ENCODE peak calls at places on chromosomes 1 and 21, in six cellular contexts. One of them, this sample, is unnamed.

GRCh38 chr1:167447521-167448136 is 70.7 kb downstream of the CD247 start:
- DNase-seq in CD8-positive, alpha-beta memory T cell: peak; percentile 71
- DNase-seq in psoas muscle: no peak
- DNase-seq in brain microvascular endothelial cell: no peak
- DNase-seq in RWPE1: no peak
- DNase-seq in left lung: peak; percentile 67
- DNase-seq in this sample: peak; percentile 40

GRCh38 chr1:201503397-201504176 is 3.3 kb downstream of the CSRP1 start:
- DNase-seq in CD8-positive, alpha-beta memory T cell: no peak
- DNase-seq in psoas muscle: no peak
- DNase-seq in brain microvascular endothelial cell: peak; percentile 99
- DNase-seq in RWPE1: peak; percentile 93
- DNase-seq in left lung: peak; percentile 52
- DNase-seq in this sample: peak; percentile 67

GRCh38 chr1:18913065-18913502 is 10.7 kb upstream of the ALDH4A1 start:
- DNase-seq in CD8-positive, alpha-beta memory T cell: peak; percentile 57
- DNase-seq in psoas muscle: peak; percentile 92
- DNase-seq in brain microvascular endothelial cell: peak; percentile 85
- DNase-seq in RWPE1: peak; percentile 82
- DNase-seq in left lung: peak; percentile 77
- DNase-seq in this sample: no peak

GRCh38 chr21:30408782-30409494 is 13.1 kb downstream of the KRTAP13-1 start:
- DNase-seq in CD8-positive, alpha-beta memory T cell: no peak
- DNase-seq in psoas muscle: no peak
- DNase-seq in brain microvascular endothelial cell: peak; percentile 47
- DNase-seq in RWPE1: peak; percentile 23
- DNase-seq in left lung: peak; percentile 58
- DNase-seq in this sample: peak; percentile 82

GRCh38 chr1:167121375-167122120 is 27.7 kb downstream of the STYXL2 start:
- DNase-seq in CD8-positive, alpha-beta memory T cell: peak; percentile 11
- DNase-seq in psoas muscle: peak; percentile 67
- DNase-seq in brain microvascular endothelial cell: no peak
- DNase-seq in RWPE1: peak; percentile 25
- DNase-seq in left lung: peak; percentile 54
- DNase-seq in this sample: no peak

GRCh38 chr1:205294175-205294913 is 27.2 kb downstream of the NUAK2 start:
- DNase-seq in CD8-positive, alpha-beta memory T cell: no peak
- DNase-seq in psoas muscle: no peak
- DNase-seq in brain microvascular endothelial cell: peak; percentile 80
- DNase-seq in RWPE1: peak; percentile 85
- DNase-seq in left lung: peak; percentile 49
- DNase-seq in this sample: no peak

GRCh38 chr1:236868625-236869467 is 73.8 kb downstream of the MTR start:
- DNase-seq in CD8-positive, alpha-beta memory T cell: peak; percentile 29
- DNase-seq in psoas muscle: no peak
- DNase-seq in brain microvascular endothelial cell: peak; percentile 52
- DNase-seq in RWPE1: peak; percentile 44
- DNase-seq in left lung: peak; percentile 48
- DNase-seq in this sample: peak; percentile 16

GRCh38 chr1:239616686-239617085 is 230.3 kb downstream of the CHRM3 start:
- DNase-seq in CD8-positive, alpha-beta memory T cell: no peak
- DNase-seq in psoas muscle: no peak
- DNase-seq in brain microvascular endothelial cell: no peak
- DNase-seq in RWPE1: peak; percentile 33
- DNase-seq in left lung: no peak
- DNase-seq in this sample: no peak

GRCh38 chr1:157968951-157969350 is 24.5 kb upstream of the KIRREL1 start:
- DNase-seq in CD8-positive, alpha-beta memory T cell: no peak
- DNase-seq in psoas muscle: no peak
- DNase-seq in brain microvascular endothelial cell: peak; percentile 87
- DNase-seq in RWPE1: peak; percentile 82
- DNase-seq in left lung: no peak
- DNase-seq in this sample: peak; percentile 82

GRCh38 chr1:150764617-150765090 is 924 bp downstream of the CTSS start:
- DNase-seq in CD8-positive, alpha-beta memory T cell: no peak
- DNase-seq in psoas muscle: no peak
- DNase-seq in brain microvascular endothelial cell: peak; percentile 23
- DNase-seq in RWPE1: no peak
- DNase-seq in left lung: no peak
- DNase-seq in this sample: no peak

GRCh38 chr1:173775578-173776196 is 48.8 kb upstream of the DARS2 start:
- DNase-seq in CD8-positive, alpha-beta memory T cell: no peak
- DNase-seq in psoas muscle: no peak
- DNase-seq in brain microvascular endothelial cell: no peak
- DNase-seq in RWPE1: no peak
- DNase-seq in left lung: no peak
- DNase-seq in this sample: no peak

GRCh38 chr1:83689900-83690868 is 308.7 kb downstream of the TTLL7 start:
- DNase-seq in CD8-positive, alpha-beta memory T cell: no peak
- DNase-seq in psoas muscle: no peak
- DNase-seq in brain microvascular endothelial cell: no peak
- DNase-seq in RWPE1: no peak
- DNase-seq in left lung: no peak
- DNase-seq in this sample: no peak

GRCh38 chr1:23801876-23802275 is 1.3 kb upstream of the GALE start:
- DNase-seq in CD8-positive, alpha-beta memory T cell: no peak
- DNase-seq in psoas muscle: no peak
- DNase-seq in brain microvascular endothelial cell: no peak
- DNase-seq in RWPE1: no peak
- DNase-seq in left lung: no peak
- DNase-seq in this sample: no peak

GRCh38 chr1:23799255-23799569 is 1.3 kb downstream of the GALE start:
- DNase-seq in CD8-positive, alpha-beta memory T cell: no peak
- DNase-seq in psoas muscle: no peak
- DNase-seq in brain microvascular endothelial cell: no peak
- DNase-seq in RWPE1: no peak
- DNase-seq in left lung: no peak
- DNase-seq in this sample: no peak

GRCh38 chr1:23800396-23801337 is at the start of gene GALE:
- DNase-seq in CD8-positive, alpha-beta memory T cell: peak; percentile 92
- DNase-seq in psoas muscle: peak; percentile 99
- DNase-seq in brain microvascular endothelial cell: peak; percentile 91
- DNase-seq in RWPE1: peak; percentile 93
- DNase-seq in left lung: peak; percentile 98
- DNase-seq in this sample: peak; percentile 79

GRCh38 chr1:23799570-23800395 is 771 bp downstream of the GALE start:
- DNase-seq in CD8-positive, alpha-beta memory T cell: no peak
- DNase-seq in psoas muscle: peak; percentile 67
- DNase-seq in brain microvascular endothelial cell: no peak
- DNase-seq in RWPE1: peak; percentile 97
- DNase-seq in left lung: peak; percentile 89
- DNase-seq in this sample: peak; percentile 69

DNA sequence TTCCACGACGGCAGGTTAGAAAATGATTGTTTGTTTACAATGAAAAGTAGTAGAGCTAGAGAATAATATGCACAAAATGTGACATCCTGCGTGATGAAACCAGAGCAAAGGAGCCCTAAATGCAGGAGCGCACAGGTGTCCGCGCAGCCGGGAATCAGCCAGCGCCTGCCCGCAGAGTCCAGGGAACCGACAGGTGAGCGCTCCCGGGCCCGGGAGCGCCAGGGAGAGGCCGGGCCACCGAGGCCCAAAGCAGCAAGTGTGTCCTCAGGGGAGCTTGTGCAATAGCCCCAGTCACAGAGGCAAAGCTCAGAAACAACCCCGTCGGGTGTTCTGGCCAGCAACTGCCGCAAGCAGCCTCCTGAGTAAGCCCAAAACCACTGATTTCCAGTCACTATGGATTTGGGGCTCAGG is 789 bp upstream of the GALE start:
- DNase-seq in CD8-positive, alpha-beta memory T cell: no peak
- DNase-seq in psoas muscle: peak; percentile 60
- DNase-seq in brain microvascular endothelial cell: no peak
- DNase-seq in RWPE1: no peak
- DNase-seq in left lung: no peak
- DNase-seq in this sample: no peak
- H3K27ac ChIP-seq in CD8-positive, alpha-beta memory T cell: peak overlapping the region; percentile 85
- H3K27ac ChIP-seq in psoas muscle: peak overlapping the region; percentile 98
- H3K27ac ChIP-seq in brain microvascular endothelial cell: no peak overlapping the region
- H3K27ac ChIP-seq in RWPE1: peak overlapping the region; percentile 98
- H3K27ac ChIP-seq in left lung: peak overlapping the region; percentile 91
- H3K27ac ChIP-seq in this sample: peak overlapping the region; percentile 99

DNA sequence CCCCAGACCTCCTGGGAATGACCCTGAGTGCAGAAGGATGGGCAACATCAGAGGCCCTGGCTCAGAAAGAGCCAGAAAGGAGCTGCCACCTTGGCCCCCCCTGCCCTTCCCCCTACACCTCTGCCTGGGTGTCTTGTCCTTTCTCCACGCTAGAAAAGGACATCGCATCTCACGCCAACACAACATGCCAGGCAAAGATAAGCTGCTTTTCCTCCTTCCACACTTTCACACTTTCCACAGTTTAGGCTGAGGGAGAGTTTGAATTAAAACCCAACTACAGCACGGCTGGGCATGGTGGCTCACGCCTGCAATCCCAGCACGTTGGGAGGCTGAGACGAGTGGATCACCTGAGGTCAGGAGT is 109.5 kb downstream of the SPSB1 start:
- DNase-seq in CD8-positive, alpha-beta memory T cell: no peak
- DNase-seq in psoas muscle: no peak
- DNase-seq in brain microvascular endothelial cell: no peak
- DNase-seq in RWPE1: no peak
- DNase-seq in left lung: no peak
- DNase-seq in this sample: no peak
- H3K27ac ChIP-seq in CD8-positive, alpha-beta memory T cell: no peak overlapping the region
- H3K27ac ChIP-seq in psoas muscle: no peak overlapping the region
- H3K27ac ChIP-seq in brain microvascular endothelial cell: peak overlapping the region; percentile 55
- H3K27ac ChIP-seq in RWPE1: no peak overlapping the region
- H3K27ac ChIP-seq in left lung: no peak overlapping the region
- H3K27ac ChIP-seq in this sample: no peak overlapping the region

DNA sequence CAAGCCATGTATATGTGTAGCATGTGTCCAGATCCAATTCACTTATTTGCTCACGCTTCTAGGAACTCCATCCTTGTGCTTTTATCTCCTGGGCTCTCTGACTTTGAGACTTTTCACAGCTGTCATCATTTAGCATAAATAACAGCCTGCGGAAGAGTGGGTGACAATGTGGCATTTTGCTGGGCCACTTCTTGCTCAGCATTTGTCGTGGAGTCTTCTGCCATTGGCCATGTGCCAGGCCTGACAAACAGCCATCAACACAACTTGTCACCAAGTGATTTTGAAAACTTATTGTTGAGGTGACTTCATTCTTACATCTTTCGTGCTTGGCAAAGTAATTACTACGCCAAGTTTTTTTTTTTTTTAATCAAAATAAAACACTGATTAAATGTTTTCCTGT is 164.4 kb downstream of the KIF26B start:
- DNase-seq in CD8-positive, alpha-beta memory T cell: no peak
- DNase-seq in psoas muscle: no peak
- DNase-seq in brain microvascular endothelial cell: no peak
- DNase-seq in RWPE1: no peak
- DNase-seq in left lung: no peak
- DNase-seq in this sample: no peak
- H3K27ac ChIP-seq in CD8-positive, alpha-beta memory T cell: no peak overlapping the region
- H3K27ac ChIP-seq in psoas muscle: no peak overlapping the region
- H3K27ac ChIP-seq in brain microvascular endothelial cell: no peak overlapping the region
- H3K27ac ChIP-seq in RWPE1: no peak overlapping the region
- H3K27ac ChIP-seq in left lung: no peak overlapping the region
- H3K27ac ChIP-seq in this sample: no peak overlapping the region

GRCh38 chr1:221717491-221717865 is 24.4 kb downstream of the DUSP10 start:
- DNase-seq in CD8-positive, alpha-beta memory T cell: no peak
- DNase-seq in psoas muscle: no peak
- DNase-seq in brain microvascular endothelial cell: no peak
- DNase-seq in RWPE1: no peak
- DNase-seq in left lung: no peak
- DNase-seq in this sample: no peak

GRCh38 chr1:221716713-221717490 is 25.0 kb downstream of the DUSP10 start:
- DNase-seq in CD8-positive, alpha-beta memory T cell: no peak
- DNase-seq in psoas muscle: no peak
- DNase-seq in brain microvascular endothelial cell: no peak
- DNase-seq in RWPE1: no peak
- DNase-seq in left lung: no peak
- DNase-seq in this sample: no peak

GRCh38 chr1:221712776-221713431 is 29.0 kb downstream of the DUSP10 start:
- DNase-seq in CD8-positive, alpha-beta memory T cell: peak; percentile 83
- DNase-seq in psoas muscle: no peak
- DNase-seq in brain microvascular endothelial cell: no peak
- DNase-seq in RWPE1: no peak
- DNase-seq in left lung: no peak
- DNase-seq in this sample: no peak

GRCh38 chr1:221714227-221715116 is 27.4 kb downstream of the DUSP10 start:
- DNase-seq in CD8-positive, alpha-beta memory T cell: no peak
- DNase-seq in psoas muscle: no peak
- DNase-seq in brain microvascular endothelial cell: no peak
- DNase-seq in RWPE1: no peak
- DNase-seq in left lung: no peak
- DNase-seq in this sample: no peak

DNA sequence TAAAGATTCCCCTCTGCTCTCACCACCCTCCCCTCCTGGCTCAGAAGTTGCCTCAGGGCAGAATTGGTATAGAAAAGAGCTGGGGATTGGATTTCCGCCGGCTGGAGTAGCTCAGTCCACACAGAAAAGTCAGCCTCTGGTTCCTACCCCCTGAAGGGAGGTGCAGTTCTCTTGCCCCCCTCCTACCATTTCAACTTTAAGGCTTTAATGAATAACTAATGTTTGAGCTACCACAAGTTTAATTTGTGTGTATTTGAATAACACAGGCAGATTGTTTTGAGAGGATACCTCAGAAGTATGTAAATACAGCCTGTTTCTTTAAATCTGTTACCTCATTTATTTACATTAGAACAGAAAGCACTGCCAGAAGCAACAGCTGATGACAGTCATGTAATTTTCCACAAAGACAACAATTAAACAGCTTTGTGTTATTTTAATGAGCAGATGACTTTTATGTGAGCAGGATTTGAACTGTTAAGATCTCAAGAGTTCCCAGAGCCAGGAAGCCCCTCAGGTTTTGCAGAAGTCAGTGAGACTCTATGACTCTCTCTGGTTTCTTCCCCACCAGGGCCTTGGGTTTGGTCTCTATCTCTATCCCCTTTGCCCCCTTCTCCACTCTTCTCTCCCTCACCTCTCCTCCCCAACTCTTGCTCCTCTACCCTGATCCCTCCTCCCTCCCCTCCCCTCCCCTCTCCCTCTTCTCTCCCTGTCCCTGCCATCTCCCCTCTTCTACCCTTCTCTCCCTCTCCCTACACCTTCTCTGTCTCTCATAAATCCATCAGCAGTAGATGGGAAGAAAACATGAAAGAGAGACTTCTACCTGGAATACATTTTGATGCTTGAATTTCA is 26.3 kb downstream of the DUSP10 start:
- DNase-seq in CD8-positive, alpha-beta memory T cell: no peak
- DNase-seq in psoas muscle: no peak
- DNase-seq in brain microvascular endothelial cell: no peak
- DNase-seq in RWPE1: no peak
- DNase-seq in left lung: no peak
- DNase-seq in this sample: no peak
- H3K27ac ChIP-seq in CD8-positive, alpha-beta memory T cell: peak overlapping the region; percentile 18
- H3K27ac ChIP-seq in psoas muscle: peak overlapping the region; percentile 54
- H3K27ac ChIP-seq in brain microvascular endothelial cell: peak overlapping the region; percentile 8
- H3K27ac ChIP-seq in RWPE1: no peak overlapping the region
- H3K27ac ChIP-seq in left lung: no peak overlapping the region
- H3K27ac ChIP-seq in this sample: peak overlapping the region; percentile 4

DNA sequence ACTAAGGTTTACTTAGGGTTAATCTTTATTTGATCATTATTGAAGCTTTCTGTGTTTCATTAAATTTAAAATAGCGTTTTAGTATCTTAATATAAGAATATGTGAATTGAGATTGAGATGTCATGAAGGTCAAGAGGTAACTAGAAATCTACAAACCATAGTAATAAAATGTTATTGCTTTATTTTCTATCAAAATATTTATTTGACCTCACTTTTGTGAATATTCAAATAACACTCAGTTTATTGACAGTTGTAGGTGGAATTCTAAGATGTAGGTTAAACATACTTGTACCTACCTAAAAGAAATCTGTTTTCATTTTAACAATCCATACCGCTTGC is 5.7 kb downstream of the ADGRL2 start:
- DNase-seq in CD8-positive, alpha-beta memory T cell: no peak
- DNase-seq in psoas muscle: no peak
- DNase-seq in brain microvascular endothelial cell: no peak
- DNase-seq in RWPE1: no peak
- DNase-seq in left lung: no peak
- DNase-seq in this sample: no peak
- H3K27ac ChIP-seq in CD8-positive, alpha-beta memory T cell: no peak overlapping the region
- H3K27ac ChIP-seq in psoas muscle: no peak overlapping the region
- H3K27ac ChIP-seq in brain microvascular endothelial cell: no peak overlapping the region
- H3K27ac ChIP-seq in RWPE1: no peak overlapping the region
- H3K27ac ChIP-seq in left lung: peak overlapping the region; percentile 56
- H3K27ac ChIP-seq in this sample: no peak overlapping the region

This sample was measured in epithelial cell of prostate.